ENCODE peak calls at places on chromosomes 2 and 18, in five cellular contexts. N is WTC11, M is A549, U is HepG2, C is K562. S is an unnamed sample.

GRCh38 chr2:202032841-202033316 is 776 bp upstream of the FZD7 start:
- DNase-seq in N (peak), M (peak), U (no peak), C (peak), S (peak)

GRCh38 chr2:15711126-15711860 is 119.6 kb downstream of the DDX1 start:
- DNase-seq in N (no peak), M (no peak), U (no peak), C (no peak), S (no peak)

GRCh38 chr2:178195390-178196166 is 1.3 kb downstream of the OSBPL6 start:
- DNase-seq in N (no peak), M (peak), U (no peak), C (no peak), S (no peak)

GRCh38 chr2:79453918-79454317 is 58.9 kb upstream of the CTNNA2 start:
- DNase-seq in N (no peak), M (no peak), U (no peak), C (no peak), S (no peak)

GRCh38 chr18:23250893-23251656 is 115.8 kb downstream of the CABLES1 start:
- DNase-seq in N (no peak), M (no peak), U (no peak), C (no peak), S (no peak)

GRCh38 chr18:67199993-67200617 is 316.4 kb downstream of the DSEL start:
- DNase-seq in N (no peak), M (peak), U (peak), C (no peak), S (peak)

GRCh38 chr2:220318508-220318907 is 691.1 kb downstream of the SLC4A3 start:
- DNase-seq in N (no peak), M (no peak), U (no peak), C (no peak), S (no peak)

GRCh38 chr2:128492966-128493811 is 174.5 kb upstream of the HS6ST1 start:
- DNase-seq in N (peak), M (no peak), U (no peak), C (peak), S (no peak)

GRCh38 chr18:44856157-44856556 is 175.5 kb downstream of the SETBP1 start:
- DNase-seq in N (no peak), M (no peak), U (no peak), C (no peak), S (no peak)

GRCh38 chr2:23065936-23066335 is 319.0 kb upstream of the KLHL29 start:
- DNase-seq in N (no peak), M (no peak), U (no peak), C (no peak), S (no peak)

GRCh38 chr2:100206731-100207255 is 64.4 kb upstream of the AFF3 start:
- DNase-seq in N (no peak), M (no peak), U (no peak), C (no peak), S (no peak)

GRCh38 chr2:159960413-159960812 is 102.0 kb downstream of the PLA2R1 start:
- DNase-seq in N (no peak), M (peak), U (no peak), C (no peak), S (peak)

GRCh38 chr2:71277536-71278103 is 50.7 kb upstream of the PAIP2B start:
- DNase-seq in N (peak), M (peak), U (peak), C (peak), S (peak)

GRCh38 chr2:105919826-105920225 is 175.1 kb downstream of the NCK2 start:
- DNase-seq in N (peak), M (peak), U (peak), C (peak), S (peak)

GRCh38 chr2:158518083-158518482 is 61.3 kb downstream of the PKP4 start:
- DNase-seq in N (no peak), M (no peak), U (no peak), C (no peak), S (no peak)

GRCh38 chr2:121898483-121898882 is 143.0 kb downstream of the TSN start:
- DNase-seq in N (no peak), M (no peak), U (no peak), C (no peak), S (peak)

GRCh38 chr2:128315829-128316776 is 2.6 kb downstream of the HS6ST1 start:
- DNase-seq in N (no peak), M (no peak), U (no peak), C (no peak), S (no peak)

GRCh38 chr18:36454848-36455458 is 157.4 kb downstream of the FHOD3 start:
- DNase-seq in N (no peak), M (no peak), U (no peak), C (no peak), S (no peak)

GRCh38 chr2:157751462-157752058 is 122.9 kb upstream of the ACVR1C start:
- DNase-seq in N (peak), M (no peak), U (peak), C (peak), S (no peak)

GRCh38 chr2:128622371-128622770 is 303.7 kb upstream of the HS6ST1 start:
- DNase-seq in N (no peak), M (no peak), U (no peak), C (no peak), S (no peak)

GRCh38 chr2:122851972-122852531 is 1096.6 kb downstream of the TSN start:
- DNase-seq in N (no peak), M (no peak), U (no peak), C (no peak), S (no peak)

GRCh38 chr2:236342951-236343350 is 78.7 kb upstream of the ASB18 start:
- DNase-seq in N (no peak), M (no peak), U (no peak), C (no peak), S (no peak)

GRCh38 chr2:30862054-30862651 is 54.9 kb upstream of the CAPN13 start:
- DNase-seq in N (peak), M (peak), U (peak), C (peak), S (peak)

GRCh38 chr2:214593723-214594122 is 182.9 kb downstream of the VWC2L start:
- DNase-seq in N (peak), M (no peak), U (peak), C (no peak), S (no peak)

GRCh38 chr2:8627019-8627691 is 54.7 kb upstream of the ID2 start:
- DNase-seq in N (no peak), M (no peak), U (peak), C (no peak), S (no peak)

GRCh38 chr2:237598468-237599208 is 8.1 kb upstream of the RAB17 start:
- DNase-seq in N (no peak), M (no peak), U (no peak), C (no peak), S (no peak)

GRCh38 chr2:237599465-237600110 is 9.1 kb upstream of the RAB17 start:
- DNase-seq in N (no peak), M (no peak), U (no peak), C (no peak), S (no peak)

GRCh38 chr2:237602409-237602808 is 11.9 kb upstream of the RAB17 start:
- DNase-seq in N (no peak), M (no peak), U (no peak), C (no peak), S (no peak)

GRCh38 chr2:237601453-237602116 is 11.1 kb upstream of the RAB17 start:
- DNase-seq in N (peak), M (no peak), U (peak), C (no peak), S (no peak)

GRCh38 chr2:237600205-237600846 is 9.8 kb upstream of the RAB17 start:
- DNase-seq in N (no peak), M (no peak), U (peak), C (no peak), S (peak)
- TF ChIP-seq JUN in N (no peak), M (no peak), U (no peak), C (no peak), S (no peak)

GRCh38 chr2:11080253-11081115 is 74.8 kb upstream of the SLC66A3 start:
- DNase-seq in N (no peak), M (no peak), U (no peak), C (no peak), S (no peak)
- TF ChIP-seq JUN in N (no peak), M (no peak), U (no peak), C (no peak), S (no peak)

GRCh38 chr2:69643602-69644505 is at the start of gene AAK1:
- DNase-seq in N (peak), M (peak), U (peak), C (peak), S (peak)

GRCh38 chr2:69644506-69644979 is 1.0 kb upstream of the AAK1 start:
- DNase-seq in N (no peak), M (no peak), U (no peak), C (no peak), S (no peak)

GRCh38 chr2:69646714-69647113 is 3.2 kb upstream of the AAK1 start:
- DNase-seq in N (no peak), M (no peak), U (no peak), C (no peak), S (no peak)

GRCh38 chr2:69645026-69645425 is 1.5 kb upstream of the AAK1 start:
- DNase-seq in N (no peak), M (no peak), U (no peak), C (peak), S (peak)

DNA sequence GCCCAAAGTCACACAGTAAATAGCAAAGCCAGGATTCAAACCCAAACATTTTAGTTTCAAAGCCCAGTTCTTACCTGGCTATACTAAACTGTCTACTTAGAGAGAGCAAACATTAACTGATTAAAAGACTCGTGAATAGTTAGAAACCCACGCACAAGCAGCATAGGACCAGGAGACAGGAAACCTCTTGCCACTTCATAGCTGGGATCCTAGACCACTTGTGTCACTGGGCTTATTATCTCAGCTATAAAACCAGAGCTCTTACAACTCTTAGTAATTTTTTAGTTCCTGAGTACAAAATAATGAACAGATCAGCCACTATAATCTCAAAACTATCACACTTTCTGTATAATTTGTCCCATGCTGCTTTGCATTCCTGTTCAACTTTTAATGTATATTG is 2.4 kb upstream of the AAK1 start:
- DNase-seq in N (no peak), M (no peak), U (no peak), C (no peak), S (no peak)
- TF ChIP-seq JUN in N (no peak), M (no peak), U (no peak), C (no peak), S (no peak)

DNA sequence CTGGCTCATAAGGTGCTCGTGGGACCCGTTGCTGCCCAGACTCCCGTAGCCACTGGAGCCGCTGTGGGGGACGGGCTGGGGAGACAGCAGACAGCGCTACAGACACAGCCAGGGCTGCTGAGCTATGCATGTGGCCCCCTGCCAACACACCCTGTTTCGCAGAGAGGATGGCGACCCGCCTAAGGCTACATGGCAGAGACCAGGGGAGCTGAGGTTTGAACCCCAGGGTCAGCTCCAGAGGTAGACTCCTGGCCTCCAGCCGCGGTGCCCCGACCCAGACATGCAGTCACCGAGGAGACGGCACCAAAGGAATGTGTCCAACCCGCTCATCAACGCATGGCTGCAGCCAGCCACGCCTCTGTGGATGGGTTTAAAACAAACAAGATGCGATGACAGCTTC is 21.0 kb upstream of the HES6 start:
- DNase-seq in N (no peak), M (no peak), U (peak), C (no peak), S (no peak)
- TF ChIP-seq JUN in N (no peak), M (no peak), U (no peak), C (no peak), S (no peak)

DNA sequence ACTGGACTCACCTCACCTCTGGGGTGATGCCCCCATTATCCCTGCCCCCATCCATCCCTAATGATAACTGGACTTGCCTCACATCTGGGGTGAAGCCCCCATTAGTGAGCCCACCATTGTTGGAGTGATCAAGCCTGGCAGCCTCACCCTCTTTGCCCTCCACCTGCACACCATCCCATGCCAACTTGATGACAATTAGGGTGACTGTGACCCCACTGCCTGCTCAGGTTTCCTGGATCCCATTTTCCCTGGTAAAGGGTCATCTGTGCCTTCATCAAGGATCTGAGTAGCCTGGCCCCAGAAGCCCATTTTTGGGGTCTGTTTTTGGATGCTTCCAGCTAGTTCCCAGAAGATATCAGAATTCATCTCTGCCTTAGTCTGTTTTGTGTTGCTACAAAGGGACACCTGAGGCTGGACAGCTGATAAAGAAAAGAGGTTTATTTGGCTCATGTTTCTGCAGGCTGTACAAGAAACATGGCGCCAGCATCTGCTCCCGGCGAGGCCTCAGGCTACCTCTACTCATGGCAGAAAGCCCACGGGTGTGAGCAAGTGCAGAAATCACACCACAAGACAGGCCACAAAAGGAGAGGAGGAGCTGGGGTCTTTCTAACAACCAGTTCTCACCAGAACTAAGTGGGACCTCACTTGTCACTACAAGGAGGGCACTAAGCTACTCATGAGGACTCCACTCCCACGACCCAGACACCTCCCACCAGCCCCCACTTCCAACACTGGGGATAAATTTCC is 196.4 kb upstream of the TWIST2 start:
- DNase-seq in N (no peak), M (no peak), U (no peak), C (no peak), S (no peak)
- TF ChIP-seq JUN in N (no peak), M (no peak), U (no peak), C (no peak), S (no peak)

GRCh38 chr2:165857881-165858280 is 63.8 kb upstream of the GALNT3 start:
- DNase-seq in N (no peak), M (no peak), U (no peak), C (no peak), S (no peak)
- TF ChIP-seq JUN in N (no peak), M (no peak), U (no peak), C (no peak), S (no peak)

GRCh38 chr2:215973954-215974699 is 39.2 kb downstream of the MREG start:
- DNase-seq in N (no peak), M (peak), U (no peak), C (no peak), S (no peak)
- TF ChIP-seq JUN in N (no peak), M (no peak), U (no peak), C (no peak), S (no peak)

GRCh38 chr18:48781990-48782368 is 168.8 kb downstream of the SMAD7 start:
- DNase-seq in N (no peak), M (no peak), U (peak), C (no peak), S (no peak)
- TF ChIP-seq JUN in N (no peak), M (no peak), U (no peak), C (no peak), S (no peak)

GRCh38 chr2:27652790-27653189 is 10.6 kb downstream of the SUPT7L start:
- DNase-seq in N (no peak), M (no peak), U (no peak), C (no peak), S (no peak)
- TF ChIP-seq JUN in N (no peak), M (no peak), U (no peak), C (no peak), S (no peak)

GRCh38 chr2:240208631-240209211 is 68.3 kb upstream of the OTOS start:
- DNase-seq in N (no peak), M (no peak), U (no peak), C (no peak), S (no peak)

GRCh38 chr2:240208096-240208495 is 67.6 kb upstream of the OTOS start:
- DNase-seq in N (no peak), M (no peak), U (no peak), C (no peak), S (no peak)

GRCh38 chr2:240209493-240209892 is 69.0 kb upstream of the OTOS start:
- DNase-seq in N (no peak), M (no peak), U (no peak), C (no peak), S (no peak)

GRCh38 chr2:240206630-240207029 is 66.2 kb upstream of the OTOS start:
- DNase-seq in N (no peak), M (no peak), U (no peak), C (no peak), S (no peak)

GRCh38 chr2:240207661-240208060 is 67.2 kb upstream of the OTOS start:
- DNase-seq in N (no peak), M (no peak), U (no peak), C (no peak), S (no peak)
- TF ChIP-seq JUN in N (no peak), M (no peak), U (no peak), C (no peak), S (no peak)